ENCODE peak calls at places on chromosomes 6 and 20, in four cellular contexts. X is upper lobe of right lung; P is CD4-positive, alpha-beta T cell; L is tibial nerve. C is an unnamed sample.

GRCh38 chr6:158122048-158122447 is 46.0 kb downstream of the SERAC1 start:
- DNase-seq in X (no peak), P (no peak), L (no peak), C (no peak)

GRCh38 chr20:3085571-3086072 is 1.1 kb upstream of the AVP start:
- DNase-seq in X (no peak), P (no peak), L (no peak), C (no peak)

GRCh38 chr20:5859611-5860010 is 90.7 kb downstream of the TRMT6 start:
- DNase-seq in X (no peak), P (no peak), L (no peak), C (no peak)

GRCh38 chr20:35447082-35447789 is 8.2 kb upstream of the CEP250 start:
- DNase-seq in X (peak; percentile 92), P (peak; percentile 83), L (peak; percentile 76), C (peak; percentile 87)

GRCh38 chr20:35511814-35512420 is 17.5 kb downstream of the C20orf173 start:
- DNase-seq in X (no peak), P (no peak), L (no peak), C (no peak)

GRCh38 chr20:54132612-54133433 is 41.0 kb downstream of the CYP24A1 start:
- DNase-seq in X (no peak), P (no peak), L (no peak), C (no peak)

GRCh38 chr20:37354210-37355195 is 8.6 kb downstream of the SRC start:
- DNase-seq in X (peak; percentile 42), P (no peak), L (no peak), C (no peak)

GRCh38 chr6:31272856-31273626 is 1.1 kb upstream of the HLA-C start:
- DNase-seq in X (no peak), P (peak; percentile 22), L (no peak), C (no peak)

GRCh38 chr6:45900808-45901752 is 114.6 kb downstream of the CLIC5 start:
- DNase-seq in X (no peak), P (no peak), L (no peak), C (peak; percentile 54)

GRCh38 chr6:161226005-161226964 is 47.6 kb downstream of the AGPAT4 start:
- DNase-seq in X (no peak), P (no peak), L (no peak), C (no peak)

GRCh38 chr20:38031957-38032356 is 1.3 kb downstream of the TTI1 start:
- DNase-seq in X (no peak), P (no peak), L (no peak), C (no peak)

GRCh38 chr6:142802124-142802523 is 142.9 kb downstream of the HIVEP2 start:
- DNase-seq in X (no peak), P (no peak), L (no peak), C (no peak)

GRCh38 chr6:14207493-14207892 is 89.9 kb downstream of the CD83 start:
- DNase-seq in X (no peak), P (no peak), L (no peak), C (no peak)

DNA sequence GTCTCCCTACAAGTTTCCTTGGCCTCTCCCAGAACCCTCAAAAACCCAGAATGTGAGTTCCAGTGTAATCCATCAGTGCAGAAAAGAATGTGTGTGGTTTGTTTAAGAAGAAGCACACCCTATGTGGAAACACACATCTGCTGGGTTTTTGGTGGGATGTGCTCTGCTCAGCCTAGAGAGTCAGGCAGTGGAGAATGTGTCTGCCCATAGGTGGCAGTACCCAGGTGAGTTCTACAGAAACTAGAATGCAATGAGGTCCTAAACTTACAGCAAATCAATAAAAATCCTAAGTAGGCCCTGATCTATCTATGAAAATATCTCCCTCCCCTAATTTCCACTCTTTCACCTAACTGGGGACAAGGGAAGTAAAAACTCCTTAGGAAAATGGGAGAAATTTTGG is 437.3 kb downstream of the DHX35 start:
- DNase-seq in X (no peak), P (no peak), L (no peak), C (no peak)
- TF ChIP-seq CTCF in X (no peak), P (no peak), L (no peak), C (no peak)

DNA sequence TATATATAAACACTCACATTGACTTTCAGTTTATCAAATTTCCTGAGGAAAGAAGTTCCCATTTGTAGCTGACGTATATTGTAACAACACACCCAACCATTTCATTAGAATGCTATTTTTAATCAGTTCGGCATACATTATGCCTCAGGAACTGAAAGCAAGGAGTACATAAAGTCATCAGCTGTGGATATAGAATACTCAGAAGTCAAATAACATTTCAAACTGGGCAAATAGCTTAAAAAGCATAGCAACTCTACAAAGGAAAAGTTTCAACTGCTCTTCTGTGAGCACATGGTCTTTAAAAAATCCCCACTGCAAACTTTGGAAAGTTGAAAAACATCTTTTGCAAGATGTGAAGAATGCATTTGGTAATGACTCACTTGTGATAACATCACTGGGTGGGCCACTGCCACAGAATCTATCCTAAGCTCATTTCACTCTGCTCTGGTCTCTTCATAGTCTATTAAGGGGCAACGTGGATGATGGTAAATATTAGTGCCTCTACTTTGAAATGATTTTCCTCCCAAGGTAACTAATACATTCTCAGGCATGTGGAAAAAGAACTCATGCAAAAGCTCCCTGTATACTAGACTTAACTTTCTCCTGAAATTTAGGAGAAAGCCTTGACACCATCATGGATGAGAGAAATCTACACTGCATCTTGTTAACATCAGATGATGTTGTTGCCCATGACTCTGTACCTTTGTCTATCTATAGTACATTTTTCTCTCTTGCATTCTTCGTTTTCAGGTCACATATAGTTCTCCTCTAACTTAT is 49.2 kb downstream of the FYN start:
- DNase-seq in X (no peak), P (no peak), L (no peak), C (no peak)
- H3K27ac ChIP-seq in X (peak overlapping the region; percentile 71), P (peak overlapping the region; percentile 34), L (peak overlapping the region; percentile 92), C (peak overlapping the region; percentile 29)

DNA sequence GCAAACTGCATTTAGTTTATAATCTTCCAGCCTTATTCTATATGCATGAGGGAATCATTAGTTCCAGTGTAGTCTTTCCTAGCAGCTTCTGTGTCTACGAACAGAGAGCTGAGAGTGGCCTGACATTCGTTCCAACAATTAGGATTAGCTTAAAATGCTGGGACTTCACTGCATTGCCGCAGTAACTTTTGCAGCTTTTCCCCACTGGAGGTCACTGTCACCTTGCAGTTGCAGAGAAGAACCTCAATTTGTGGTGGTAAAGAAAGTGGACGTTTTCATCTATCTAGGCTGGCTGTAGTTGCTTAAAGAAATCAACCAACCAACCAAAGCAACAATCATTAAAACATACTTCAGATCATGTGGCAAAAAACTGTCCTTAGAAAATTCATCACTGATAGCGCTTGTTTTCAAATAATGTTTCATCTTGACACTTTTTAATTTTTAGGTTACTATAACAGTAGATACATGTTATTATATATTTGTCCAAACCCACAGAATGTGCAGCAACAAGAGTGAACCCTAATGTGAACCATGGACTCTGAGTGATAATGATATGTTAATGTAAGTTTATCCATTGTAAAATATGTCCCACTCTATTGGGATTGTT is 12.2 kb downstream of the MYLK4 start:
- DNase-seq in X (no peak), P (peak; percentile 42), L (no peak), C (no peak)
- TF ChIP-seq CTCF in X (peak; percentile 60), P (peak; percentile 65), L (peak; percentile 52), C (peak; percentile 62)

DNA sequence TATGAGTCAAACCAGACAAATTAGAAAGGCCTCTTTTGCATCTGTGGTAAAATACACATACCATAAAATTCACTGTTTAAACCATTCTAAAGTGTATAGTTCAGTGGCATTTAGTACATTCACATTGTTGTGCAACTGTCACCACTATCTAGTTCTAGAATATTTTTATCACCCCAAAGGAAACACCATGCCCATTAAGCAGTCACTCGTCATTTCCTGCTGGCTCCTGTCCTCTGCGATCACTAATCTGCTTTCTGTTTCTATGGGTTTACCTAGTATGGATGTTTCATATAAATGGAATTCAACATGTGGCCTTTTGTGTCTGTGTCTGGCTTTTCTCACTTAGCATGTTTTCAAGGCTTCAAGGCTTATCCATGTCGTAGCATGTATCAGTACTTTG is 269.2 kb downstream of the PHF3 start:
- DNase-seq in X (no peak), P (no peak), L (no peak), C (no peak)
- H3K27ac ChIP-seq in X (no peak overlapping the region), P (no peak overlapping the region), L (no peak overlapping the region), C (no peak overlapping the region)

GRCh38 chr6:24565196-24565595 is 70.4 kb downstream of the ALDH5A1 start:
- DNase-seq in X (no peak), P (no peak), L (no peak), C (no peak)

GRCh38 chr6:24568687-24569086 is 73.9 kb downstream of the ALDH5A1 start:
- DNase-seq in X (no peak), P (no peak), L (no peak), C (no peak)

GRCh38 chr6:24558516-24558915 is 63.7 kb downstream of the ALDH5A1 start:
- DNase-seq in X (no peak), P (no peak), L (no peak), C (no peak)

GRCh38 chr6:24566020-24566752 is 71.4 kb downstream of the ALDH5A1 start:
- DNase-seq in X (no peak), P (no peak), L (no peak), C (no peak)

GRCh38 chr6:24564081-24564480 is 69.3 kb downstream of the ALDH5A1 start:
- DNase-seq in X (no peak), P (no peak), L (no peak), C (no peak)
- TF ChIP-seq CTCF in X (no peak), P (no peak), L (no peak), C (no peak)

DNA sequence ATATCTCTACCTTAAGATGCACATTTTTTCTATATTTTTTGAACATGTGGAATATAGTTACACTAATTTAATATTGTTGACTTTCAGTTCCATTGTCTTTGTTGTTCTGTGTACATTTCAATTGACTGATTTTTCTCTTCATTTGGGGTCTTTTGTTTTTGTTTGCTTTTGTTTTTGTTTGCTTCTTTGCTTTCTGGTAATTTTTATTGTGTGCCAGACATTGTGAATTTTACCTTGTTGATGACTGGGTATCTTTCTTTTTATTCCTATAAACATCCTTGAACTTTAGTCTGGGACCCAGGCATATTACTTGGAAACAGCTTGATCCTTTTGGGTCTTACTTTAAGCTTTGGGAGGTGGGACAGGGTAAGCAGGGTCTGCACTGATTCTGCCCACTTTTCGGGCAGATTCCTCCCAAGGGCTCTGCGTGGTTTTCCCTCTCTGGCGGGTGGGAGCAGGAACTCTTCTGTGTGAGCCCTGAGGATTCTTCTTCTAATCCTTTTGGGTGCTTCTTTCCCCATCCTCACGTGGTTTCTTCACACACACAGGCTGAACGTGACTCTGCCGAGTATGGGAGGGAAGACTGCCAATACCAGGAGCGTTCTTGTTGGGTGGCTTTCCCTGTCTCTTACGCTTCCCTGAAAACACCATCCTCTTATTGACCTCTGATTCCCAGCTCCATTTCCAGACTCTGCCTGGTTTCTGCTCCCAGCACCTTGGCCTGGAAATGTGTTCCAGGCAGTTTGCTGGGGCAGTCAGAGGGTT is 200.5 kb downstream of the ARID1B start:
- DNase-seq in X (no peak), P (no peak), L (no peak), C (no peak)
- H3K27ac ChIP-seq in X (no peak overlapping the region), P (no peak overlapping the region), L (peak overlapping the region; percentile 44), C (no peak overlapping the region)

GRCh38 chr6:36428911-36429310 is 13.7 kb downstream of the PXT1 start:
- DNase-seq in X (no peak), P (no peak), L (no peak), C (no peak)
- TF ChIP-seq CTCF in X (no peak), P (peak; percentile 31), L (no peak), C (no peak)

GRCh38 chr6:150150821-150151646 is 8.2 kb downstream of the PPP1R14C start:
- DNase-seq in X (no peak), P (no peak), L (no peak), C (no peak)
- H3K27ac ChIP-seq in X (no peak overlapping the region), P (no peak overlapping the region), L (no peak overlapping the region), C (no peak overlapping the region)

C was measured in tibial artery.